ENCODE peak calls at places on chromosomes 7 and 10, in seven cellular contexts. V is H4, L is mucosa of gallbladder, P is choroid plexus epithelial cell, E is NCI-H446 treated with DMSO at 0.1 percent for 48 hours, Y is astrocyte of the hippocampus, A is AG08396. W is an unnamed sample.

GRCh38 chr7:2870471-2870941 is 26.4 kb upstream of the GNA12 start:
- DNase-seq in V (peak; percentile 87), L (peak; percentile 64), P (peak; percentile 73), E (no peak), Y (no peak), A (peak; percentile 56), W (peak; percentile 84)

GRCh38 chr7:88153378-88153777 is 66.5 kb downstream of the SRI start:
- DNase-seq in V (no peak), L (no peak), P (no peak), E (no peak), Y (no peak), A (no peak), W (no peak)

GRCh38 chr7:141158562-141158961 is 84.7 kb downstream of the TMEM178B start:
- DNase-seq in V (peak; percentile 99), L (peak; percentile 19), P (peak; percentile 98), E (no peak), Y (peak; percentile 99), A (peak; percentile 89), W (peak; percentile 16)

GRCh38 chr10:117662790-117663540 is 120.4 kb downstream of the EMX2 start:
- DNase-seq in V (no peak), L (no peak), P (no peak), E (no peak), Y (no peak), A (no peak), W (no peak)

GRCh38 chr7:148699772-148700629 is 1.3 kb downstream of the CUL1 start:
- DNase-seq in V (no peak), L (no peak), P (peak; percentile 47), E (no peak), Y (peak; percentile 44), A (peak; percentile 31), W (peak; percentile 32)

GRCh38 chr10:55091691-55092328 is 290.8 kb upstream of the PCDH15 start:
- DNase-seq in V (peak; percentile 4), L (no peak), P (peak; percentile 39), E (no peak), Y (peak; percentile 32), A (no peak), W (no peak)

GRCh38 chr7:84916161-84916560 is 270.7 kb downstream of the SEMA3D start:
- DNase-seq in V (no peak), L (no peak), P (no peak), E (no peak), Y (no peak), A (no peak), W (no peak)

GRCh38 chr10:114957122-114957521 is 19.1 kb downstream of the TRUB1 start:
- DNase-seq in V (no peak), L (no peak), P (no peak), E (no peak), Y (no peak), A (no peak), W (no peak)

GRCh38 chr7:151835636-151836035 is 41.3 kb downstream of the PRKAG2 start:
- DNase-seq in V (no peak), L (no peak), P (no peak), E (no peak), Y (no peak), A (no peak), W (no peak)

GRCh38 chr7:98470131-98470985 is 69.5 kb upstream of the BAIAP2L1 start:
- DNase-seq in V (no peak), L (peak; percentile 67), P (no peak), E (no peak), Y (peak; percentile 15), A (peak; percentile 30), W (peak; percentile 75)

GRCh38 chr10:70549962-70550845 is 52.3 kb downstream of the PRF1 start:
- DNase-seq in V (peak; percentile 41), L (peak; percentile 69), P (peak; percentile 73), E (no peak), Y (peak; percentile 83), A (peak; percentile 80), W (peak; percentile 40)

GRCh38 chr10:30883116-30883515 is 148.5 kb downstream of the ZNF438 start:
- DNase-seq in V (no peak), L (no peak), P (no peak), E (no peak), Y (no peak), A (no peak), W (no peak)

GRCh38 chr7:112188257-112188656 is 17.9 kb downstream of the DOCK4 start:
- DNase-seq in V (no peak), L (no peak), P (no peak), E (no peak), Y (no peak), A (no peak), W (no peak)

GRCh38 chr7:101121996-101122932 is 4.6 kb upstream of the SERPINE1 start:
- DNase-seq in V (peak; percentile 91), L (peak; percentile 66), P (peak; percentile 94), E (no peak), Y (peak; percentile 99), A (peak; percentile 84), W (peak; percentile 97)

GRCh38 chr10:74379474-74379873 is 228.5 kb downstream of the ADK start:
- DNase-seq in V (no peak), L (no peak), P (no peak), E (no peak), Y (no peak), A (no peak), W (no peak)

GRCh38 chr7:26492816-26493215 is 201.2 kb downstream of the SNX10 start:
- DNase-seq in V (no peak), L (no peak), P (no peak), E (peak; percentile 4), Y (no peak), A (no peak), W (no peak)

GRCh38 chr7:36048141-36048901 is 104.7 kb upstream of the EEPD1 start:
- DNase-seq in V (peak; percentile 92), L (peak; percentile 17), P (peak; percentile 98), E (peak; percentile 83), Y (peak; percentile 49), A (peak; percentile 66), W (no peak)

GRCh38 chr10:89392974-89393373 is 551 bp downstream of the IFIT1 start:
- DNase-seq in V (peak; percentile 61), L (peak; percentile 35), P (peak; percentile 97), E (no peak), Y (peak; percentile 73), A (peak; percentile 59), W (no peak)

GRCh38 chr10:80411267-80411668 is 2.9 kb downstream of the PRXL2A start:
- DNase-seq in V (peak; percentile 65), L (peak; percentile 28), P (peak; percentile 33), E (no peak), Y (peak; percentile 26), A (no peak), W (no peak)

GRCh38 chr10:83934062-83934461 is 205.2 kb upstream of the GHITM start:
- DNase-seq in V (no peak), L (no peak), P (no peak), E (no peak), Y (no peak), A (no peak), W (no peak)

GRCh38 chr7:22173884-22174573 is 182.9 kb downstream of the RAPGEF5 start:
- DNase-seq in V (peak; percentile 94), L (no peak), P (no peak), E (no peak), Y (no peak), A (no peak), W (peak; percentile 14)

GRCh38 chr7:30224511-30225031 is 59.8 kb upstream of the ZNRF2 start:
- DNase-seq in V (peak; percentile 95), L (no peak), P (peak; percentile 94), E (no peak), Y (peak; percentile 95), A (peak; percentile 40), W (peak; percentile 90)

GRCh38 chr10:98269435-98269912 is 1.5 kb upstream of the LOXL4 start:
- DNase-seq in V (peak; percentile 72), L (peak; percentile 89), P (peak; percentile 68), E (no peak), Y (peak; percentile 98), A (peak; percentile 94), W (peak; percentile 86)

GRCh38 chr7:33109758-33110238 is 594 bp upstream of the RP9 start:
- DNase-seq in V (peak; percentile 46), L (no peak), P (peak; percentile 15), E (peak; percentile 3), Y (no peak), A (no peak), W (peak; percentile 76)

GRCh38 chr7:50595538-50596102 is 30.4 kb upstream of the DDC start:
- DNase-seq in V (peak; percentile 81), L (peak; percentile 38), P (peak; percentile 74), E (no peak), Y (peak; percentile 54), A (peak; percentile 41), W (peak; percentile 55)

GRCh38 chr10:131746785-131747184 is 154.0 kb upstream of the PPP2R2D start:
- DNase-seq in V (no peak), L (no peak), P (no peak), E (no peak), Y (no peak), A (no peak), W (peak; percentile 7)

GRCh38 chr10:72808001-72808400 is 85.5 kb upstream of the OIT3 start:
- DNase-seq in V (no peak), L (no peak), P (no peak), E (peak; percentile 1), Y (no peak), A (no peak), W (no peak)

GRCh38 chr7:157537056-157537455 is 200.3 kb downstream of the DNAJB6 start:
- DNase-seq in V (no peak), L (no peak), P (no peak), E (no peak), Y (no peak), A (no peak), W (no peak)

GRCh38 chr10:121873236-121873635 is 54.6 kb downstream of the ATE1 start:
- DNase-seq in V (no peak), L (no peak), P (no peak), E (no peak), Y (peak; percentile 28), A (no peak), W (no peak)

GRCh38 chr7:141527076-141527475 is 24.1 kb upstream of the AGK start:
- DNase-seq in V (no peak), L (no peak), P (no peak), E (no peak), Y (no peak), A (no peak), W (no peak)

GRCh38 chr7:38292442-38292841 is 19.0 kb upstream of the TARP start:
- DNase-seq in V (no peak), L (no peak), P (no peak), E (no peak), Y (no peak), A (no peak), W (no peak)